ENCODE peak calls at places on chromosomes 7 and 10, in seven cellular contexts. M is HEK293T; V is cardiac muscle cell; P is RWPE1; G is stimulated activated CD4-positive, alpha-beta T cell treated with anti-CD3 and anti-CD28 coated beads, TNF-alpha, amount 100 ng/mL, for 24 hours; T is GDM1; U is NCI-H1092 treated with DMSO at 0.1 percent for 48 hours. E is an unnamed sample.

GRCh38 chr7:14047709-14048399 is 58.4 kb upstream of the ETV1 start:
- DNase-seq in M (no peak), V (no peak), P (no peak), G (no peak), T (peak; percentile 65), U (no peak), E (no peak)

GRCh38 chr7:3897430-3898385 is 596.7 kb downstream of the SDK1 start:
- DNase-seq in M (peak; percentile 43), V (peak; percentile 40), P (peak; percentile 48), G (peak; percentile 22), T (no peak), U (peak; percentile 27), E (peak; percentile 74)

GRCh38 chr7:90383879-90384278 is 19.4 kb upstream of the CLDN12 start:
- DNase-seq in M (no peak), V (no peak), P (no peak), G (no peak), T (no peak), U (no peak), E (no peak)

GRCh38 chr7:139774376-139774775 is 3.4 kb downstream of the HIPK2 start:
- DNase-seq in M (no peak), V (no peak), P (peak; percentile 38), G (no peak), T (no peak), U (no peak), E (no peak)

GRCh38 chr7:149147730-149148653 is 739 bp downstream of the ZNF398 start:
- DNase-seq in M (peak; percentile 66), V (peak; percentile 86), P (peak; percentile 46), G (peak; percentile 58), T (peak; percentile 32), U (peak; percentile 50), E (peak; percentile 30)

GRCh38 chr10:49762566-49762877 is 399 bp upstream of the OGDHL start:
- DNase-seq in M (no peak), V (no peak), P (no peak), G (no peak), T (no peak), U (no peak), E (no peak)

GRCh38 chr10:132149261-132149660 is 37.5 kb upstream of the DPYSL4 start:
- DNase-seq in M (no peak), V (no peak), P (no peak), G (no peak), T (no peak), U (no peak), E (no peak)

GRCh38 chr7:11343818-11344413 is 370.2 kb downstream of the PHF14 start:
- DNase-seq in M (peak; percentile 25), V (peak; percentile 56), P (peak; percentile 22), G (no peak), T (no peak), U (peak; percentile 57), E (peak; percentile 64)

GRCh38 chr10:4740471-4740870 is 85.5 kb upstream of the AKR1E2 start:
- DNase-seq in M (no peak), V (peak; percentile 18), P (no peak), G (no peak), T (no peak), U (no peak), E (no peak)

GRCh38 chr7:90401989-90402388 is 1.3 kb upstream of the CLDN12 start:
- DNase-seq in M (no peak), V (no peak), P (no peak), G (no peak), T (no peak), U (peak; percentile 96), E (peak; percentile 97)

GRCh38 chr7:25638590-25638989 is 410.3 kb upstream of the NPVF start:
- DNase-seq in M (no peak), V (no peak), P (no peak), G (no peak), T (no peak), U (no peak), E (no peak)

GRCh38 chr7:27784399-27785053 is 44.6 kb downstream of the TAX1BP1 start:
- DNase-seq in M (peak; percentile 33), V (peak; percentile 28), P (peak; percentile 38), G (no peak), T (no peak), U (peak; percentile 7), E (peak; percentile 25)

GRCh38 chr7:40474790-40475680 is 340.2 kb downstream of the SUGCT start:
- DNase-seq in M (no peak), V (no peak), P (no peak), G (no peak), T (no peak), U (no peak), E (no peak)

GRCh38 chr10:80444646-80445319 is 9.3 kb upstream of the TSPAN14 start:
- DNase-seq in M (peak; percentile 77), V (peak; percentile 67), P (peak; percentile 62), G (peak; percentile 66), T (peak; percentile 66), U (peak; percentile 16), E (peak; percentile 56)

GRCh38 chr10:77041636-77042258 is 595.9 kb downstream of the KCNMA1 start:
- DNase-seq in M (no peak), V (no peak), P (no peak), G (no peak), T (peak; percentile 84), U (no peak), E (no peak)

GRCh38 chr10:86304436-86304835 is 62.2 kb downstream of the GRID1 start:
- DNase-seq in M (no peak), V (no peak), P (no peak), G (no peak), T (no peak), U (no peak), E (no peak)

E was measured in NCI-H2171 treated with DMSO at 0.1 percent for 48 hours.